ENCODE peak calls at places on chromosomes 12 and 14, in eight cellular contexts. L is ascending aorta; K is neural progenitor cell; J is GM23248; Q is effector memory CD4-positive, alpha-beta T cell; N is left ventricle myocardium inferior; G is stomach; U is right atrium auricular region. M is an unnamed sample.

GRCh38 chr12:102095677-102096263 is 24.1 kb downstream of the NUP37 start:
- DNase-seq in G (no peak), U (no peak), K (peak), Q (no peak), N (no peak), J (peak), L (no peak), M (no peak)

GRCh38 chr14:36361210-36361853 is 40.9 kb upstream of the MBIP start:
- DNase-seq in L (no peak), N (no peak), Q (no peak), J (no peak), G (no peak), K (no peak), U (no peak), M (no peak)

GRCh38 chr14:85087201-85087600 is 442.7 kb upstream of the FLRT2 start:
- DNase-seq in Q (no peak), J (peak), K (no peak), U (no peak), N (no peak), G (no peak), L (no peak), M (no peak)

GRCh38 chr14:51386983-51387730 is 147.1 kb downstream of the TMX1 start:
- DNase-seq in J (peak), G (no peak), U (no peak), Q (no peak), L (no peak), K (no peak), N (no peak), M (no peak)

GRCh38 chr14:26730929-26731618 is 133.2 kb upstream of the NOVA1 start:
- DNase-seq in Q (no peak), J (peak), U (no peak), G (no peak), L (no peak), N (no peak), K (peak), M (no peak)

GRCh38 chr14:64089920-64090319 is 204.3 kb downstream of the ESR2 start:
- DNase-seq in Q (no peak), K (peak), G (no peak), J (no peak), U (no peak), L (no peak), N (no peak), M (no peak)

GRCh38 chr14:90627478-90627877 is 188.8 kb downstream of the TTC7B start:
- DNase-seq in L (no peak), G (no peak), Q (no peak), U (no peak), K (no peak), N (no peak), J (no peak), M (no peak)

GRCh38 chr14:50773632-50774541 is 57.1 kb downstream of the NIN start:
- DNase-seq in Q (no peak), G (peak), N (no peak), L (peak), K (peak), J (peak), U (no peak), M (no peak)

GRCh38 chr14:63454863-63455622 is 88.1 kb downstream of the PPP2R5E start:
- DNase-seq in U (no peak), K (no peak), L (no peak), J (peak), N (no peak), Q (no peak), G (peak), M (no peak)

GRCh38 chr12:52873832-52874572 is 25.2 kb upstream of the KRT78 start:
- DNase-seq in J (peak), N (peak), U (peak), L (peak), Q (peak), K (peak), G (peak), M (peak)

GRCh38 chr14:50388256-50388931 is 8.3 kb downstream of the CDKL1 start:
- DNase-seq in G (peak), J (no peak), L (no peak), K (peak), Q (no peak), N (no peak), U (no peak), M (peak)

GRCh38 chr14:95477411-95478089 is 38.9 kb downstream of the SYNE3 start:
- DNase-seq in Q (no peak), N (no peak), J (no peak), L (no peak), U (no peak), K (no peak), G (no peak), M (no peak)

GRCh38 chr12:86170051-86170450 is 86.1 kb downstream of the MGAT4C start:
- DNase-seq in N (no peak), Q (no peak), J (no peak), K (no peak), L (no peak), G (no peak), U (no peak), M (no peak)

GRCh38 chr12:49863946-49864816 is 21.3 kb upstream of the BCDIN3D start:
- DNase-seq in N (no peak), K (no peak), U (no peak), Q (no peak), J (peak), G (no peak), L (no peak), M (no peak)

GRCh38 chr14:33932526-33933292 is 18.2 kb downstream of the EGLN3 start:
- DNase-seq in N (no peak), L (no peak), J (no peak), U (no peak), G (no peak), Q (no peak), K (peak), M (no peak)

GRCh38 chr12:119202121-119202527 is 23.4 kb downstream of the HSPB8 start:
- DNase-seq in L (no peak), U (no peak), N (no peak), Q (no peak), J (no peak), G (no peak), K (no peak), M (no peak)

GRCh38 chr12:53160673-53161072 is 19.8 kb upstream of the ZNF740 start:
- DNase-seq in U (no peak), N (no peak), K (no peak), G (no peak), J (peak), Q (no peak), L (no peak), M (no peak)

GRCh38 chr12:109592905-109593272 is 19.3 kb downstream of the MVK start:
- DNase-seq in G (no peak), L (no peak), U (no peak), K (no peak), N (peak), J (no peak), Q (no peak), M (no peak)

GRCh38 chr14:103393078-103393477 is 7.9 kb downstream of the MARK3 start:
- DNase-seq in G (peak), K (no peak), L (no peak), N (no peak), U (no peak), J (no peak), Q (no peak), M (no peak)

GRCh38 chr12:95204141-95204866 is 13.0 kb downstream of the FGD6 start:
- DNase-seq in Q (no peak), L (peak), J (peak), U (peak), N (no peak), K (peak), G (peak), M (peak)

GRCh38 chr12:104593482-104593881 is 136.7 kb downstream of the CHST11 start:
- DNase-seq in N (no peak), J (no peak), K (no peak), L (no peak), G (no peak), Q (no peak), U (no peak), M (no peak)

GRCh38 chr12:55996201-55996714 is 818 bp upstream of the SUOX start:
- DNase-seq in Q (peak), U (peak), J (peak), N (no peak), K (peak), G (peak), L (peak), M (peak)

GRCh38 chr12:32264995-32265394 is 134.4 kb upstream of the FGD4 start:
- DNase-seq in N (no peak), J (peak), L (no peak), U (no peak), Q (no peak), G (no peak), K (no peak), M (no peak)

GRCh38 chr12:14417717-14418116 is 52.2 kb downstream of the ATF7IP start:
- DNase-seq in U (peak), J (peak), K (peak), N (peak), G (peak), Q (peak), L (peak), M (no peak)

GRCh38 chr12:14410841-14411569 is 45.5 kb downstream of the ATF7IP start:
- DNase-seq in N (no peak), J (peak), K (no peak), L (no peak), G (no peak), U (no peak), Q (no peak), M (no peak)

GRCh38 chr12:14418526-14418925 is 53.0 kb downstream of the ATF7IP start:
- DNase-seq in K (no peak), J (peak), N (no peak), U (no peak), Q (no peak), L (no peak), G (no peak), M (no peak)

DNA sequence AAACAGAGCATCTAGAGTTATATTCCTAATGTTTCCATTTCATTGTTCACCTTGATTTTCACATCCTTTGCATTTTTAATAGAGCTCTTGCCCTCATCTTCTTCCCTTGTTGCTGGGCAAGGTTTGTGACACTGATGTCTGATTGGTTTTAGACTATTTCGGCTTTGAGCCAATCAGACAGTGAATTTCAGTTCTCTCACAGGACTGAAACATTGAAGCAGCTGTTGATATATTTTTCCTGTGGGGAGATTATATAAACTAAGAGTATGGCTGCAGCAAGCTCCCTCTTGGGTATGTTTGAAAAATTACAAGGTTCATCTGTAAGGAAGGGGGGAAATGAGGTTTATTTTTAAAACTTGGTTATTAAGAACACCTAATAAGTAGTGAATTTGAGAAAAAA is 51.2 kb downstream of the ATF7IP start:
- DNase-seq in K (peak), Q (no peak), J (peak), U (no peak), G (no peak), L (no peak), N (no peak), M (no peak)
- H3K27ac ChIP-seq in K (peak), Q (peak), J (no peak), U (peak), G (no peak), L (no peak), N (peak), M (no peak)

DNA sequence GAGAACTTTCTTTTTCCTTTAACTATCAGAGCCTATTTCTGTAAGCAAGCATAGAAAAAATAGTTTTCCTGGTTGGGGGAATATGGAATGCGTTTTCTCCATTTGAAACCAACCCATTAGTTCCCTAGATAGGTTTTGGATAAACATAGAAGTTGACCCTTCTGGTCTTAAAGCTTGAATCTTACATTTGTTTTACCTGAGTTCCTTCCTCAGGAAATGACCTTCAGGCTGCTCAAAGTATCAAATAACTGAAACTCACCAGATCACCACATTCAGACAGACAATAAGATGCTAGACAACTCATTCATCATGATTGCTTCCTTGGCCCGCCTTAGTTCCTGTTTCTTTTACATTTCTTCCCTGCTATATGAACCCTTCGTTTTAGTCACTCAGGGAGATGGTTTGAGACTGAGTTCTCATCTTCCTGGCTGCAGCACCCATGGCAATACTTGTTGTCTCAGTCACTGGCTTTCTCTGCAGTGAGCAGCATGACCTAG is 52.2 kb downstream of the LRP6 start:
- DNase-seq in J (peak), U (no peak), L (no peak), G (no peak), K (no peak), N (no peak), Q (no peak), M (no peak)
- H3K27ac ChIP-seq in J (peak), U (no peak), L (no peak), G (no peak), K (peak), N (no peak), Q (no peak), M (no peak)

GRCh38 chr14:61477845-61478438 is 156.6 kb downstream of the PRKCH start:
- DNase-seq in N (peak), L (peak), Q (peak), J (peak), G (peak), K (no peak), U (peak), M (peak)
- H3K27ac ChIP-seq in N (peak), L (peak), Q (peak), J (peak), G (peak), K (no peak), U (peak), M (no peak)

GRCh38 chr14:79631276-79631675 is 580.0 kb downstream of the DIO2 start:
- DNase-seq in L (no peak), N (no peak), J (no peak), U (no peak), G (no peak), K (no peak), Q (no peak), M (no peak)
- H3K27ac ChIP-seq in L (no peak), N (no peak), J (no peak), U (no peak), G (no peak), K (no peak), Q (no peak), M (no peak)

GRCh38 chr12:124828264-124829007 is 35.2 kb downstream of the SCARB1 start:
- DNase-seq in L (no peak), J (peak), G (peak), U (no peak), Q (no peak), N (no peak), K (no peak), M (no peak)

GRCh38 chr12:124830306-124830705 is 33.4 kb downstream of the SCARB1 start:
- DNase-seq in N (no peak), G (no peak), Q (no peak), K (no peak), U (no peak), J (no peak), L (no peak), M (no peak)

GRCh38 chr12:124827588-124828184 is 36.0 kb downstream of the SCARB1 start:
- DNase-seq in Q (no peak), K (no peak), J (no peak), U (no peak), L (no peak), G (no peak), N (no peak), M (no peak)

GRCh38 chr12:124829708-124830304 is 33.9 kb downstream of the SCARB1 start:
- DNase-seq in L (no peak), J (peak), Q (no peak), N (no peak), G (no peak), U (no peak), K (no peak), M (no peak)

GRCh38 chr12:124829008-124829707 is 34.5 kb downstream of the SCARB1 start:
- DNase-seq in N (no peak), K (no peak), G (no peak), J (peak), U (no peak), L (no peak), Q (no peak), M (no peak)
- H3K27ac ChIP-seq in N (no peak), K (no peak), G (no peak), J (peak), U (no peak), L (no peak), Q (no peak), M (no peak)